ENCODE peak calls at places on chromosomes 16 and 17, in eight cellular contexts. O is tibial nerve, H is right cardiac atrium, J is mucosa of descending colon, X is H1, S is heart left ventricle, U is adrenal gland, F is spleen. R is an unnamed sample.

GRCh38 chr17:61325382-61326073 is 74.1 kb upstream of the TBX2 start:
- DNase-seq in X (no peak), U (no peak), O (no peak), H (no peak), F (no peak), J (no peak), S (no peak), R (no peak)

GRCh38 chr17:72097144-72097543 is 23.7 kb upstream of the SOX9 start:
- DNase-seq in H (no peak), F (no peak), J (no peak), U (no peak), S (no peak), X (no peak), O (no peak), R (peak; percentile 40)

GRCh38 chr17:80472996-80473395 is 3.4 kb downstream of the NPTX1 start:
- DNase-seq in H (no peak), O (no peak), U (no peak), X (no peak), S (no peak), F (no peak), J (no peak), R (no peak)

GRCh38 chr16:19245326-19245925 is 40.1 kb upstream of the CLEC19A start:
- DNase-seq in X (no peak), O (no peak), H (no peak), U (no peak), J (no peak), F (no peak), S (no peak), R (no peak)

GRCh38 chr16:28204622-28205021 is 7.1 kb downstream of the XPO6 start:
- DNase-seq in O (no peak), X (no peak), H (no peak), U (no peak), S (no peak), J (no peak), F (no peak), R (no peak)

GRCh38 chr17:75048396-75048933 is 1.4 kb downstream of the KCTD2 start:
- DNase-seq in U (peak; percentile 41), O (no peak), F (no peak), J (no peak), X (no peak), H (peak; percentile 38), S (no peak), R (peak; percentile 38)

GRCh38 chr17:35849469-35850348 is 19.0 kb downstream of the HEATR9 start:
- DNase-seq in X (peak; percentile 58), J (no peak), H (no peak), F (no peak), O (no peak), S (no peak), U (peak; percentile 43), R (peak; percentile 53)

GRCh38 chr16:13923703-13924298 is 3.8 kb downstream of the ERCC4 start:
- DNase-seq in F (no peak), U (no peak), X (no peak), O (no peak), J (no peak), H (no peak), S (no peak), R (peak; percentile 83)

GRCh38 chr16:85296859-85297698 is 184.8 kb upstream of the CIBAR2 start:
- DNase-seq in H (peak; percentile 41), F (no peak), U (no peak), J (no peak), O (no peak), X (peak; percentile 87), S (no peak), R (no peak)

GRCh38 chr16:22323173-22323997 is 26.2 kb downstream of the POLR3E start:
- DNase-seq in O (no peak), F (no peak), U (no peak), J (no peak), S (no peak), H (no peak), X (no peak), R (no peak)

GRCh38 chr16:11405331-11406176 is 60.3 kb downstream of the RMI2 start:
- DNase-seq in S (peak; percentile 59), J (no peak), X (peak; percentile 93), U (no peak), O (no peak), F (no peak), H (no peak), R (peak; percentile 13)

GRCh38 chr17:52027620-52028019 is 130.9 kb downstream of the CA10 start:
- DNase-seq in U (no peak), H (no peak), F (no peak), S (no peak), O (no peak), J (no peak), X (no peak), R (no peak)

GRCh38 chr17:31492880-31493655 is 101.6 kb downstream of the RAB11FIP4 start:
- DNase-seq in F (peak; percentile 90), J (peak; percentile 77), H (no peak), U (no peak), S (peak; percentile 60), X (no peak), O (no peak), R (peak; percentile 25)

GRCh38 chr16:19884611-19885455 is at the start of gene GPRC5B:
- DNase-seq in J (peak; percentile 54), U (peak; percentile 51), X (peak; percentile 78), S (peak; percentile 83), F (peak; percentile 81), O (no peak), H (peak; percentile 60), R (peak; percentile 33)

GRCh38 chr16:49833055-49833454 is 22.9 kb downstream of the ZNF423 start:
- DNase-seq in J (no peak), O (peak; percentile 54), H (peak; percentile 83), S (no peak), F (no peak), X (no peak), U (no peak), R (no peak)

GRCh38 chr17:80065478-80066170 is 29.2 kb downstream of the CCDC40 start:
- DNase-seq in F (no peak), X (peak; percentile 77), O (no peak), U (no peak), S (no peak), J (peak; percentile 16), H (no peak), R (no peak)

GRCh38 chr17:81457917-81458555 is 54.6 kb downstream of the ACTG1 start:
- DNase-seq in F (no peak), S (no peak), O (no peak), U (no peak), J (no peak), X (no peak), H (no peak), R (no peak)

GRCh38 chr16:30658731-30659506 is 688 bp downstream of the FBRS start:
- DNase-seq in J (peak; percentile 88), S (peak; percentile 87), X (peak; percentile 79), U (peak; percentile 86), O (peak; percentile 95), H (peak; percentile 85), F (peak; percentile 95), R (peak; percentile 98)

GRCh38 chr16:30657866-30658730 is at the start of gene FBRS:
- DNase-seq in F (peak; percentile 100), H (peak; percentile 100), X (peak; percentile 98), J (peak; percentile 100), U (peak; percentile 100), S (peak; percentile 100), O (peak; percentile 100), R (peak; percentile 100)

GRCh38 chr16:30660424-30661251 is 2.4 kb downstream of the FBRS start:
- DNase-seq in X (no peak), O (no peak), F (peak; percentile 83), S (no peak), H (no peak), J (peak; percentile 82), U (peak; percentile 25), R (peak; percentile 41)

GRCh38 chr16:30656974-30657865 is 1.0 kb upstream of the FBRS start:
- DNase-seq in U (peak; percentile 27), J (no peak), H (no peak), O (no peak), S (no peak), F (peak; percentile 77), X (no peak), R (no peak)

DNA sequence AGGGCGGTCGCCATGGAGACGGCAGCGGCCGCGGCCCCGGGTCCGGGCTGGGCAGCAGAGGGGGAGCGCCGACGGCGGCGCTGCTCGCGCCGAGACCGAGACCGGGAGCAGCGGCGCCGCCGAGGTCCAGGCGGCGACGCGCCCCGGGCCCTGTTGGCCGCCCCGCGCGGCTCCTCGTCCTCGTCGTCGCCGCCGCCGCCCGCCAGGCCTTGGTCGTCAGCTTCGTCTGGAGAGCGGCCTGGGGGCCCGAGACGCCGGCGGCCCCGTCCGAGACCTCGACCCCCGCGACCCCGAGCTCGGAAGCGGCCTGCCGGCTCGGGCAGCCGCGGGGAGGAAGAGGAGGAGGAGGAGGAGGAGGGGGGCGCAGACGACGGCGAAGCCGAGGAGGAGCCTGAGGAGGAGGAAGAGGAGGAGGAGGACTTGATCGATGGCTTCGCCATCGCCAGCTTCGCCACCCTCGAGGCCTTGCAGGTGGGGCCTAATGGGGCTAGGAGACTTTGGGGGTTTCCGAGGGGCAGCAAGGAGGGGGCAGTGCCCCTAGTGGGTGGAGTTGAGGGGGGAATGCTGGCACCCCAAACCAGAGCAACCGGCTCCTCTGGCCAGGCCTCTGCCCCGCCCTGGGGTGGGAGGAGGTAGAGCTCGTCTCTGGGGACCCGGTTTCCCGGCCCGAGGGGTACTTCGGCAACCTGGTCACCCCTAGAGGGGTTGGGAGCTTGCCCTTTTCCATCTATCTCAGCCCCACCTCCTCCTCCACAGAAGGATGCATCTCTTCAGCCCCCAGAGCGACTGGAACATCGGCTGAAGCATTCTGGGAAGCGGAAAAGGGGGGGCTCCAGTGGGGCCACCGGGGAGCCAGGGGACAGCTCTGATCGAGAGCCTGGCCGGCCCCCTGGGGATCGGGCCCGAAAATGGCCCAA is 1.5 kb downstream of the FBRS start:
- DNase-seq in U (peak; percentile 54), S (peak; percentile 68), F (peak; percentile 94), J (peak; percentile 80), O (no peak), H (peak; percentile 58), X (no peak), R (peak; percentile 5)
- H3K4me1 ChIP-seq in U (peaks cover 52% of the 10 kb centered on the region), S (peaks cover 41% of the 10 kb centered on the region), F (peaks cover 72% of the 10 kb centered on the region), J (peaks cover 35% of the 10 kb centered on the region), O (peaks cover 33% of the 10 kb centered on the region), H (peaks cover 12% of the 10 kb centered on the region), X (peaks cover 2% of the 10 kb centered on the region), R (peaks cover 17% of the 10 kb centered on the region)

GRCh38 chr17:60036796-60037677 is 41.7 kb downstream of the HEATR6 start:
- DNase-seq in J (peak; percentile 63), H (peak; percentile 66), F (peak; percentile 90), O (no peak), U (peak; percentile 53), S (peak; percentile 80), X (peak; percentile 84), R (peak; percentile 58)
- H3K4me1 ChIP-seq in J (no peaks in the 10 kb centered on the region), H (no peaks in the 10 kb centered on the region), F (peaks cover 9% of the 10 kb centered on the region), O (no peaks in the 10 kb centered on the region), U (peaks cover 11% of the 10 kb centered on the region), S (peaks cover 6% of the 10 kb centered on the region), X (no peaks in the 10 kb centered on the region), R (no peaks in the 10 kb centered on the region)

GRCh38 chr17:15440347-15440746 is 27.1 kb downstream of the CDRT4 start:
- DNase-seq in J (no peak), U (no peak), F (no peak), H (no peak), O (no peak), X (no peak), S (no peak), R (no peak)
- H3K4me1 ChIP-seq in J (peaks cover 7% of the 10 kb centered on the region), U (peaks cover 6% of the 10 kb centered on the region), F (peaks cover 21% of the 10 kb centered on the region), H (peaks cover 13% of the 10 kb centered on the region), O (peaks cover 16% of the 10 kb centered on the region), X (no peaks in the 10 kb centered on the region), S (peaks cover 11% of the 10 kb centered on the region), R (peaks cover 5% of the 10 kb centered on the region)

DNA sequence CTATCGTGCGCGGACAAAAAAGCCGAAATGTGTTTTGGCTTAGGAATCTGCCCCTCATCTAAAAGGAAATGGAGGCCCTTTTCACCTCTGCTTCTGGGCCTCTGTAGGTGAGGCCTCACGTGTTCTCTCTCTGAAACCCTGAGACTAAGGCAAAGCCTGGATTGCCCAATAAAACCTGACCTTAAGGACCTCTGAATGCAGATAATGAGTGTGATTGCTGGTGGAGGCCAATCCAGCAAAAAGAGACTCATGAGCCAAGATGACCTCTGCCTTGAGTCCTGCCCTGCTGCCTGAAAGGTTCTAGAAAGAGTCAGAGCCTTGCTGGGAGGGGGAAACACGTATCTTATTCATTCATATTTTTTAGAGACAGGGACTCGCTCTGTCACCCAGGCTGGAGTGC is 44.5 kb upstream of the ABR start:
- DNase-seq in O (no peak), H (no peak), F (no peak), S (no peak), U (no peak), J (no peak), X (no peak), R (no peak)
- H3K4me1 ChIP-seq in O (peaks cover 12% of the 10 kb centered on the region), H (no peaks in the 10 kb centered on the region), F (peaks cover 42% of the 10 kb centered on the region), S (no peaks in the 10 kb centered on the region), U (peaks cover 5% of the 10 kb centered on the region), J (peaks cover 10% of the 10 kb centered on the region), X (no peaks in the 10 kb centered on the region), R (no peaks in the 10 kb centered on the region)

R was measured in fibroblast of lung.